ENCODE peak calls at places on chromosomes 11 and 22, in eight cellular contexts. M is HS-27A, G is WTC11, X is HEK293T, H is immature natural killer cell, Q is PC-3, W is NCI-H460, K is amniotic stem cell. Z is an unnamed sample.
A peak's percentile ranks its signal among the peaks of the same experiment; 100 is the strongest.

GRCh38 chr11:129996113-129996870 is 6.3 kb downstream of the PRDM10 start:
- DNase-seq in Q (no peak), K (no peak), W (no peak), H (no peak), M (no peak), G (no peak), X (no peak), Z (peak; percentile 33)

GRCh38 chr11:7936615-7937014 is 4.9 kb downstream of the OR10A3 start:
- DNase-seq in Q (peak; percentile 69), M (no peak), W (no peak), H (no peak), G (no peak), X (no peak), K (no peak), Z (no peak)

GRCh38 chr11:128814856-128815705 is 52.0 kb downstream of the KCNJ1 start:
- DNase-seq in H (no peak), K (peak; percentile 64), Q (peak; percentile 46), M (no peak), X (peak; percentile 56), W (no peak), G (peak; percentile 77), Z (peak; percentile 93)

GRCh38 chr11:117201516-117201866 is 2.3 kb downstream of the TAGLN start:
- DNase-seq in W (no peak), Q (no peak), K (no peak), X (no peak), G (no peak), M (no peak), H (no peak), Z (peak; percentile 44)

GRCh38 chr22:41501209-41501608 is 32.3 kb downstream of the ACO2 start:
- DNase-seq in X (no peak), Q (no peak), G (no peak), H (peak; percentile 15), M (no peak), W (peak; percentile 36), K (no peak), Z (no peak)

GRCh38 chr11:124622531-124623451 is at the start of gene TBRG1:
- DNase-seq in M (no peak), Q (peak; percentile 88), G (peak; percentile 79), H (peak; percentile 85), K (peak; percentile 71), W (peak; percentile 68), X (peak; percentile 92), Z (peak; percentile 95)

GRCh38 chr11:92911478-92911877 is 58.0 kb upstream of the MTNR1B start:
- DNase-seq in Q (no peak), X (no peak), M (no peak), W (no peak), H (no peak), G (no peak), K (no peak), Z (no peak)

GRCh38 chr11:36609383-36609782 is 11.3 kb upstream of the RAG2 start:
- DNase-seq in X (no peak), M (no peak), G (no peak), W (no peak), K (no peak), H (no peak), Q (no peak), Z (peak; percentile 2)

GRCh38 chr22:17117400-17117799 is 3.8 kb downstream of the TMEM121B start:
- DNase-seq in W (no peak), K (no peak), G (no peak), M (no peak), X (no peak), H (no peak), Q (no peak), Z (no peak)

GRCh38 chr11:14422814-14423182 is 63.8 kb upstream of the RRAS2 start:
- DNase-seq in W (no peak), H (no peak), X (no peak), Q (no peak), G (no peak), K (no peak), M (no peak), Z (no peak)

GRCh38 chr11:72598901-72599300 is 75.3 kb downstream of the PDE2A start:
- DNase-seq in H (no peak), M (no peak), W (peak; percentile 22), G (peak; percentile 68), Q (peak; percentile 33), K (no peak), X (peak; percentile 24), Z (peak; percentile 63)

GRCh38 chr22:24696551-24697001 is 77.9 kb downstream of the PIWIL3 start:
- DNase-seq in K (no peak), M (no peak), Q (no peak), H (no peak), X (no peak), G (no peak), W (no peak), Z (no peak)

GRCh38 chr11:34317038-34317360 is 40.8 kb downstream of the ABTB2 start:
- DNase-seq in M (no peak), K (no peak), W (no peak), G (no peak), Q (no peak), X (no peak), H (no peak), Z (no peak)

GRCh38 chr22:42683599-42684283 is 34.5 kb upstream of the CYB5R3 start:
- DNase-seq in Q (no peak), M (no peak), K (no peak), X (no peak), W (no peak), H (no peak), G (no peak), Z (no peak)

GRCh38 chr11:17486666-17487065 is 10.0 kb upstream of the ABCC8 start:
- DNase-seq in X (no peak), H (no peak), M (no peak), Q (no peak), G (no peak), K (no peak), W (no peak), Z (no peak)

GRCh38 chr11:17810736-17811135 is 76.2 kb downstream of the KCNC1 start:
- DNase-seq in H (no peak), K (no peak), W (no peak), X (no peak), G (no peak), M (no peak), Q (peak; percentile 18), Z (peak; percentile 53)

GRCh38 chr11:91104237-91104636 is 881.4 kb upstream of the CHORDC1 start:
- DNase-seq in W (no peak), Q (peak; percentile 89), G (no peak), H (no peak), M (peak; percentile 77), K (peak; percentile 39), X (no peak), Z (no peak)

GRCh38 chr11:5577101-5577500 is 3.6 kb upstream of the OR52B6 start:
- DNase-seq in X (no peak), Q (no peak), H (no peak), K (no peak), M (no peak), G (no peak), W (no peak), Z (no peak)

GRCh38 chr11:118655486-118656190 is 23.8 kb downstream of the TREH start:
- DNase-seq in X (no peak), G (no peak), K (no peak), W (no peak), M (no peak), Q (no peak), H (no peak), Z (no peak)

GRCh38 chr11:119691701-119692546 is 37.1 kb downstream of the NECTIN1 start:
- DNase-seq in M (no peak), Q (no peak), H (no peak), G (no peak), K (no peak), X (no peak), W (no peak), Z (no peak)

GRCh38 chr11:118609380-118610219 is 2.2 kb downstream of the PHLDB1 start:
- DNase-seq in X (no peak), K (no peak), G (peak; percentile 34), W (no peak), H (peak; percentile 45), M (no peak), Q (no peak), Z (no peak)

GRCh38 chr11:39570526-39570925 is 1888.9 kb downstream of the LRRC4C start:
- DNase-seq in Q (no peak), W (no peak), H (no peak), K (no peak), X (no peak), M (no peak), G (no peak), Z (no peak)

GRCh38 chr11:92531051-92531747 is 306.6 kb downstream of the FAT3 start:
- DNase-seq in Q (no peak), G (no peak), H (no peak), X (no peak), M (no peak), K (no peak), W (no peak), Z (no peak)

GRCh38 chr11:554824-555499 is 5.6 kb downstream of the LMNTD2 start:
- DNase-seq in Q (peak; percentile 81), G (peak; percentile 85), H (peak; percentile 78), W (peak; percentile 49), M (no peak), X (peak; percentile 87), K (no peak), Z (peak; percentile 45)

GRCh38 chr11:72971211-72971610 is 157.0 kb downstream of the ATG16L2 start:
- DNase-seq in X (no peak), M (no peak), K (no peak), Q (no peak), G (no peak), H (no peak), W (no peak), Z (no peak)

GRCh38 chr11:492416-493226 is 14.4 kb downstream of the RNH1 start:
- DNase-seq in H (no peak), X (no peak), W (no peak), M (no peak), Q (no peak), K (no peak), G (no peak), Z (no peak)

GRCh38 chr22:29503811-29504372 is 23.9 kb downstream of the NEFH start:
- DNase-seq in M (no peak), H (no peak), G (no peak), K (peak; percentile 42), W (peak; percentile 34), X (no peak), Q (peak; percentile 17), Z (peak; percentile 75)

GRCh38 chr22:30424471-30425326 is 869 bp upstream of the MTFP1 start:
- DNase-seq in Q (no peak), G (no peak), X (no peak), K (no peak), W (no peak), H (no peak), M (no peak), Z (peak; percentile 23)

GRCh38 chr22:36860821-36861659 is at the start of gene NCF4:
- DNase-seq in X (no peak), W (no peak), G (no peak), H (no peak), M (no peak), Q (no peak), K (no peak), Z (no peak)